ENCODE peak calls at places on chromosomes 11 and 22, in four cellular contexts. D, V, G and Y are unnamed samples.

GRCh38 chr11:84384637-84385227 is 1098.6 kb upstream of the CCDC90B start:
- DNase-seq in G (peak), V (no peak), D (no peak), Y (no peak)

GRCh38 chr11:117621226-117621625 is 175.8 kb downstream of the DSCAML1 start:
- DNase-seq in G (peak), V (peak), D (no peak), Y (no peak)

GRCh38 chr22:17741866-17742527 is 32.3 kb downstream of the BID start:
- DNase-seq in V (no peak), G (no peak), D (peak), Y (no peak)

GRCh38 chr11:124837491-124837856 is 27.8 kb upstream of the ROBO3 start:
- DNase-seq in V (peak), D (no peak), G (peak), Y (no peak)

GRCh38 chr11:85961130-85961529 is 105.9 kb downstream of the CCDC83 start:
- DNase-seq in D (no peak), G (no peak), V (no peak), Y (no peak)

GRCh38 chr11:65366340-65366773 is 11.8 kb downstream of the TIGD3 start:
- DNase-seq in V (peak), D (no peak), G (peak), Y (no peak)

GRCh38 chr11:2885676-2886081 is at the start of gene CDKN1C:
- DNase-seq in G (peak), V (peak), D (peak), Y (peak)

GRCh38 chr11:116312560-116313340 is 460.0 kb downstream of the BUD13 start:
- DNase-seq in D (peak), G (no peak), V (no peak), Y (peak)

GRCh38 chr11:110984147-110984546 is 261.4 kb upstream of the POU2AF2 start:
- DNase-seq in D (no peak), G (no peak), V (no peak), Y (no peak)

GRCh38 chr11:46966773-46967172 is 30.2 kb downstream of the CSTPP1 start:
- DNase-seq in D (no peak), V (no peak), G (no peak), Y (no peak)

GRCh38 chr22:35541254-35541748 is 670 bp downstream of the RASD2 start:
- DNase-seq in V (no peak), D (no peak), G (no peak), Y (no peak)

GRCh38 chr11:102061276-102061675 is 14.0 kb downstream of the CFAP300 start:
- DNase-seq in V (no peak), D (no peak), G (no peak), Y (no peak)

GRCh38 chr11:16382638-16383380 is 26.5 kb upstream of the SOX6 start:
- DNase-seq in V (no peak), D (no peak), G (no peak), Y (no peak)

GRCh38 chr11:96794152-96794551 is 404.3 kb downstream of the JRKL start:
- DNase-seq in G (no peak), V (no peak), D (no peak), Y (no peak)

GRCh38 chr11:64284962-64285884 is at the start of gene GPR137:
- DNase-seq in G (peak), D (peak), V (no peak), Y (peak)

GRCh38 chr22:23110190-23110921 is 31.4 kb downstream of the RSPH14 start:
- DNase-seq in V (no peak), G (no peak), D (no peak), Y (no peak)

GRCh38 chr11:33475999-33476398 is 218.8 kb downstream of the HIPK3 start:
- DNase-seq in G (no peak), D (no peak), V (no peak), Y (no peak)

GRCh38 chr11:93850585-93851018 is at the start of gene VSTM5:
- DNase-seq in D (no peak), G (no peak), V (no peak), Y (no peak)

GRCh38 chr22:47337161-47337621 is 574.7 kb downstream of the TBC1D22A start:
- DNase-seq in D (no peak), V (peak), G (peak), Y (no peak)

GRCh38 chr11:2382927-2383822 is 6.1 kb downstream of the CD81 start:
- DNase-seq in V (no peak), D (no peak), G (no peak), Y (peak)

GRCh38 chr11:73192272-73192671 is 25.8 kb upstream of the P2RY2 start:
- DNase-seq in D (peak), G (no peak), V (peak), Y (peak)

GRCh38 chr11:95849087-95849825 is 59.0 kb downstream of the CEP57 start:
- DNase-seq in D (no peak), G (peak), V (peak), Y (peak)

GRCh38 chr11:61777234-61778090 is 14.9 kb downstream of the TMEM258 start:
- DNase-seq in G (peak), V (no peak), D (no peak), Y (no peak)

GRCh38 chr11:59263225-59263894 is 50.6 kb upstream of the MPEG1 start:
- DNase-seq in V (peak), D (no peak), G (no peak), Y (no peak)

GRCh38 chr11:111982532-111983186 is 42.5 kb upstream of the DLAT start:
- DNase-seq in V (no peak), D (no peak), G (no peak), Y (no peak)

GRCh38 chr22:49883294-49883640 is 29.6 kb downstream of the ZBED4 start:
- DNase-seq in G (no peak), D (no peak), V (no peak), Y (no peak)

GRCh38 chr11:2684581-2684980 is 15.2 kb downstream of the KCNQ1OT1 start:
- DNase-seq in G (no peak), V (no peak), D (peak), Y (peak)

GRCh38 chr11:116605543-116605942 is 167.2 kb downstream of the BUD13 start:
- DNase-seq in V (peak), D (no peak), G (peak), Y (peak)

GRCh38 chr11:32005786-32006406 is 85.0 kb upstream of the RCN1 start:
- DNase-seq in D (no peak), V (no peak), G (no peak), Y (no peak)

GRCh38 chr11:94895971-94896370 is 77.4 kb downstream of the CWC15 start:
- DNase-seq in G (no peak), D (no peak), V (no peak), Y (no peak)

GRCh38 chr11:11535611-11536010 is 86.2 kb downstream of the GALNT18 start:
- DNase-seq in G (no peak), V (no peak), D (no peak), Y (no peak)

GRCh38 chr11:19822531-19822930 is 109.9 kb downstream of the NAV2 start:
- DNase-seq in D (no peak), G (no peak), V (no peak), Y (no peak)

GRCh38 chr11:75424396-75424795 is 8.6 kb downstream of the KLHL35 start:
- DNase-seq in V (no peak), G (no peak), D (no peak), Y (no peak)

GRCh38 chr11:250740-251299 is 14.0 kb downstream of the PSMD13 start:
- DNase-seq in G (peak), D (no peak), V (no peak), Y (peak)

GRCh38 chr22:43554259-43554636 is 142.4 kb downstream of the MPPED1 start:
- DNase-seq in V (no peak), D (no peak), G (no peak), Y (peak)

GRCh38 chr11:46529086-46529905 is 64.5 kb downstream of the AMBRA1 start:
- DNase-seq in D (peak), G (peak), V (peak), Y (peak)

GRCh38 chr22:32859743-32860142 is 58.2 kb downstream of the TIMP3 start:
- DNase-seq in V (no peak), D (no peak), G (no peak), Y (no peak)
- TF ChIP-seq POLR2AphosphoS5 in V (no peak), D (no peak), G (no peak), Y (no peak)

GRCh38 chr22:41528938-41529561 is 15.2 kb downstream of the POLR3H start:
- DNase-seq in D (no peak), G (no peak), V (no peak), Y (no peak)
- TF ChIP-seq POLR2AphosphoS5 in D (no peak), G (no peak), V (no peak), Y (no peak)

DNA sequence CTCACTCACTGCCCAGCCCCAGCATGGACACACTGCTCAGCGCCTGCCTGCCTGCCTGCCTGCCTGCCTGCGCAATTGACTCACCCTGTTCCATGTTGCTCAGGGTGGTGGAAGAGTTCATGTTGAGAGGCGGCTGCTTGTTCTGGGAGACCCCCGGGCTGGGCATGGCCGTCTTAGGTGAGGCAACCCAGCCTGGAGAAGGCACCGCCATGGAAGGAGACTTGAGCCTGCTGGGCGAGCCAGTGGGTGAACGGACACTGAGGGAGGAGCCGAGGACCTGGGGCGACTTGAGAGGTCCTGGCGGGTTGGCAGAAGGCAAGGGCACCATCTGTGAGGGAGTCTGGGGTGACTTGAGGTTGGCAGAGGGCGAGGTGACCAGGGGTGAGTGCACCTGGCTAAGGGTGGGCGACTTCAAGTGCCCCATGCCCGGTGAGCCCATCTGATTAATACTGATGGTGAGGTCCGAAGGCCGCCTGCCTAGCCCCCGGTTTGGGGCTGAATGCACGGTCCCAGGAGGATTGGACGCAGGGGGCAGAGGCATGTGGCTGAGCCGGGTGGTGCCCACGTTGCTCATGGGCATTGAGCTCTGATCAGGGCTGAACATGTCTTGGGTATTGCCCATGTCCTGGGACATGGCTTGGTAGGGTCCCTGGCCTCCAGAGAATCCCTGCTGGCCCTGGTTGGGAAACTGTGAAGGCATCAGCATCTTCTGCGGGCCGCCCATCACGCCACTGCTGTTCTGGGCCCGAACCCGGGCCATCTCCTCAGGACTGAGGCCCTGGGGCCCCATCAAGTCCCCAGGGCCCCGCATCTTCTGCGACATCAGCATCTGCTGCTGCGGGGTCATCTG is 17.1 kb downstream of the CXCR5 start:
- DNase-seq in V (no peak), D (peak), G (no peak), Y (peak)
- TF ChIP-seq POLR2AphosphoS5 in V (no peak), D (no peak), G (no peak), Y (no peak)

DNA sequence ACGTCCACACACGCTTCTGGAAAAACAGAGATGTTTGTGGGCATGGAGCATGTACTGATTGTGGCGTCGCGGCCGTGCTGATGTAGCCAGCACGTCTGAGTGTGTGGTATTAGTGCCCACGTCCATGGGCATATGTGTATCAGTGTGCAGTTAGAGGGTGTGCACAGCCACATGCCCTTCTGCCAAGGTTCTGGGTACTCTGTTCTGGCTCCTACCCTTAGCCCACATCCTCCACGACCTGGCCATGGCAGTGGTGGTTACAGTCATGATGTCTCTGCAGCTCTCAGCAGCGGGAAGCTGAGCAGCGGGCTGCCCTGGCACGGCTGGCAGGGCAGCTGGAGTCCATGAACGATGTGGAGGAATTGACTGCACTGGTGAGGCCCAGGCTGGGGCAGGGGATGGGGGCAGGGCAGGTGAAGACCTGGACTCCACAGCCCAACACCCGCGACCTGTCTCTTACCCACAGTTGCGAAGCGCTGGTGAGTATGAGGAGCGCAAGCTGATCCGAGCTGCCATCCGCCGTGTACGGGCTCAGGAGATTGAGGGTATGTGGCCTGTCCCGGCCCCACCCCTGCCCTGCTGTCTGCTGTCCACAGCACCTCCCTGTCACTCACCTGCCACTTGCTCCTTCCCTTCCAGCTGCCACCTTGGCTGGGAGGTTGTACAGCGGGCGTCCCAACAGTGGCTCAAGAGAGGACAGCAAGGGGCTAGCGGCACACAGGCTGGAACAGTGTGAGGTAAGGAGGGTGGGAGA is 7.3 kb downstream of the SMTN start:
- DNase-seq in D (no peak), G (no peak), V (no peak), Y (no peak)
- TF ChIP-seq POLR2AphosphoS5 in D (no peak), G (no peak), V (no peak), Y (no peak)